ENCODE peak calls at places on chromosomes 4 and X, in eight cellular contexts. J is AG04450, H is fibroblast of lung, B is heart right ventricle, X is cardiac muscle cell, C is choroid plexus epithelial cell, L is adrenal gland, F is kidney epithelial cell. D is an unnamed sample.
A peak's percentile ranks its signal among the peaks of the same experiment; 100 is the strongest.

GRCh38 chrX:143634373-143634685 is 1.6 kb downstream of the SLITRK4 start:
- DNase-seq in J (no peak), H (no peak), B (no peak), X (no peak), C (no peak), L (peak; percentile 18), F (no peak), D (no peak)

GRCh38 chrX:22164770-22165388 is 107.8 kb upstream of the CBLL2 start:
- DNase-seq in J (no peak), H (peak; percentile 53), B (no peak), X (no peak), C (peak; percentile 25), L (no peak), F (no peak), D (peak; percentile 21)

GRCh38 chr4:158823461-158823873 is 54.6 kb downstream of the FNIP2 start:
- DNase-seq in J (no peak), H (peak; percentile 18), B (no peak), X (peak; percentile 36), C (peak; percentile 42), L (no peak), F (peak; percentile 86), D (peak; percentile 61)

GRCh38 chr4:127870688-127871087 is 10.0 kb upstream of the PLK4 start:
- DNase-seq in J (peak; percentile 38), H (peak; percentile 85), B (no peak), X (peak; percentile 82), C (peak; percentile 72), L (peak; percentile 38), F (peak; percentile 38), D (peak; percentile 88)

GRCh38 chr4:14967982-14968381 is 34.3 kb upstream of the CPEB2 start:
- DNase-seq in J (no peak), H (peak; percentile 35), B (no peak), X (no peak), C (no peak), L (no peak), F (no peak), D (no peak)

GRCh38 chr4:142372570-142373300 is 473.4 kb downstream of the INPP4B start:
- DNase-seq in J (no peak), H (no peak), B (no peak), X (no peak), C (no peak), L (no peak), F (no peak), D (no peak)

GRCh38 chr4:46179356-46179755 is 55.5 kb upstream of the GABRG1 start:
- DNase-seq in J (no peak), H (no peak), B (no peak), X (no peak), C (no peak), L (no peak), F (no peak), D (no peak)

GRCh38 chrX:120549483-120550452 is 11.0 kb downstream of the CUL4B start:
- DNase-seq in J (peak; percentile 66), H (peak; percentile 90), B (no peak), X (peak; percentile 91), C (peak; percentile 93), L (no peak), F (peak; percentile 82), D (peak; percentile 91)

GRCh38 chr4:174137698-174138097 is 145.8 kb downstream of the FBXO8 start:
- DNase-seq in J (no peak), H (no peak), B (no peak), X (no peak), C (no peak), L (no peak), F (no peak), D (no peak)

GRCh38 chr4:20378181-20378580 is 126.5 kb downstream of the SLIT2 start:
- DNase-seq in J (no peak), H (no peak), B (no peak), X (no peak), C (no peak), L (no peak), F (no peak), D (no peak)

GRCh38 chr4:121951570-121952110 is at the start of gene TRPC3:
- DNase-seq in J (no peak), H (peak; percentile 20), B (peak; percentile 28), X (peak; percentile 23), C (peak; percentile 16), L (peak; percentile 19), F (no peak), D (peak; percentile 6)

GRCh38 chrX:33204889-33205288 is 6.5 kb downstream of the DMD start:
- DNase-seq in J (no peak), H (peak; percentile 77), B (no peak), X (peak; percentile 46), C (peak; percentile 65), L (peak; percentile 18), F (no peak), D (no peak)

GRCh38 chr4:29423836-29424721 is 1296.1 kb upstream of the PCDH7 start:
- DNase-seq in J (peak; percentile 68), H (peak; percentile 85), B (no peak), X (peak; percentile 17), C (peak; percentile 63), L (no peak), F (peak; percentile 52), D (peak; percentile 87)

GRCh38 chr4:186203391-186203802 is 12.0 kb downstream of the CYP4V2 start:
- DNase-seq in J (no peak), H (peak; percentile 25), B (no peak), X (peak; percentile 43), C (no peak), L (no peak), F (no peak), D (no peak)

GRCh38 chr4:107740381-107740780 is 20.3 kb upstream of the PAPSS1 start:
- DNase-seq in J (no peak), H (no peak), B (no peak), X (peak; percentile 59), C (peak; percentile 69), L (no peak), F (no peak), D (peak; percentile 10)

GRCh38 chr4:119695216-119695615 is 66.6 kb upstream of the PDE5A start:
- DNase-seq in J (no peak), H (no peak), B (no peak), X (no peak), C (no peak), L (no peak), F (no peak), D (no peak)
- TF ChIP-seq CTCF in J (no peak), H (no peak), B (no peak), X (no peak), C (no peak), L (no peak), F (no peak), D (no peak)

DNA sequence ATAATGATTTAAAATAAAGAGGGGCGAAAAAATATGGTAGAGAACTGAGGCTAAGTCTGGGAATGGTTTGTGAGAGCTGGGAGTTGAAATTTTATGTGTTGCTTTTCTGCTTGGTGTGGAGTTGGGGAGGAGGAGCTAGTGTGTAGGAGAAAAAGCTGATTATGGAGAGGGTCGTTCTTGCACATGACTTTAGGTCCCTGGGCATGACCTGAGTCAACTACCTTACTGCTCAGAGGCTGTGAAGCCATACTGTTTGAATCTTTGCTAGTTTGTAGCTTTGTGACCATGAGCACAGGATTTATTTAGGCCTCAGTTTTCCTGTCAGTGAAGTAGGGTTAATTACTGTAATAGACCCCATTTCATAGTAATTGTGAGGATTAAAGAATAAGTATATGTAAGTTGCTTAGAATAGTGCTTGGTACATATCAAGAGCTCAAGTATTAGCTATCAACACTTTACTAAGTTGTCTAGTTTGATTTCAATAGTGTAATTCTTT is 78.6 kb downstream of the KDM6A start:
- DNase-seq in J (no peak), H (no peak), B (no peak), X (peak; percentile 21), C (no peak), L (no peak), F (no peak), D (no peak)
- H3K4me3 ChIP-seq in J (no peak overlapping the region), H (no peak overlapping the region), B (no peak overlapping the region), X (peak overlapping the region; percentile 51), C (no peak overlapping the region), L (no peak overlapping the region), F (no peak overlapping the region), D (no peak overlapping the region)

DNA sequence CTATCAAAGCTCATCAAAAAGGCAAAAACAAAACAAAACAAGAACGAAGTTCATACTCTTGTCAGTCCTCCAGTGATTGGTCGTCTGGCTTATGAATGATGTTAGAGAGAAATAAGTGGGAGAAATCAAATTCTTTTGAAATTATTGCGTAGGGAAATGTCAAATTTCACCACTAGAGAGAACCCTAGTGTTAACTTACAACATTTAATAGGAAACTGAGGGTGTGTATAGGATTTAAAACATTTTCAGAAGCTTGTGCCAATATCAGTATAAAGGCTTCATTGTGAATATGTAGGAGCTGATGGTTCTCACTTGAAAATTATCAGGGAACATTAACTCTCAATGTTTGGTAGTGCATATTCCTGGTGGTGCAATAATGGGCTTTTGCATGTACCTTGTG is 17.4 kb downstream of the ADH6 start:
- DNase-seq in J (no peak), H (peak; percentile 87), B (no peak), X (peak; percentile 85), C (peak; percentile 76), L (no peak), F (no peak), D (peak; percentile 22)
- TF ChIP-seq CTCF in J (peak; percentile 45), H (peak; percentile 45), B (peak; percentile 42), X (peak; percentile 47), C (peak; percentile 46), L (peak; percentile 4), F (no peak), D (no peak)

DNA sequence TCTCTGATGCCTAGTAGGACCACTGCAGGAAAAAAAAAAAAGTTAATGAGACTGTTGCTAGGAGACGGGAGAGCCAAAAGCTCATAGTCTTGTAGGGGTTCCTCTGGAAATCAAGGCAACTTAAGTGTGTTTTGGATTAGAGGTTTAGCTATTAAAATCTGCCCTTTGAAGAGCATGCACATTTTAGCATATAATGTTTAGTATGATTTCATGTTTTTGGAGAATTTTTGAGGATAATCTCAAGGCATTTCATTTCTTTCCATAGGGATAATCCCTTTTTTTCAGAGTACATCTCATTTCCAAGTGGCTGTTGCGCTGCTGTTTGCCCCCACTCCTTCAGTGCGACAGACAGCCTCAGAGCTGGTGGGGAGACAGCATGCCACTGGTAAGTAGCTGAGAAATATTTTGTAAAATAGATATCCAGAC is at the start of gene LINC00632:
- DNase-seq in J (no peak), H (peak; percentile 40), B (no peak), X (no peak), C (no peak), L (no peak), F (no peak), D (no peak)
- H3K4me3 ChIP-seq in J (no peak within 1 kb of the TSS), H (peak within 1 kb of the TSS; percentile 85), B (no peak within 1 kb of the TSS), X (no peak within 1 kb of the TSS), C (no peak within 1 kb of the TSS), L (no peak within 1 kb of the TSS), F (no peak within 1 kb of the TSS), D (peak within 1 kb of the TSS; percentile 24)

DNA sequence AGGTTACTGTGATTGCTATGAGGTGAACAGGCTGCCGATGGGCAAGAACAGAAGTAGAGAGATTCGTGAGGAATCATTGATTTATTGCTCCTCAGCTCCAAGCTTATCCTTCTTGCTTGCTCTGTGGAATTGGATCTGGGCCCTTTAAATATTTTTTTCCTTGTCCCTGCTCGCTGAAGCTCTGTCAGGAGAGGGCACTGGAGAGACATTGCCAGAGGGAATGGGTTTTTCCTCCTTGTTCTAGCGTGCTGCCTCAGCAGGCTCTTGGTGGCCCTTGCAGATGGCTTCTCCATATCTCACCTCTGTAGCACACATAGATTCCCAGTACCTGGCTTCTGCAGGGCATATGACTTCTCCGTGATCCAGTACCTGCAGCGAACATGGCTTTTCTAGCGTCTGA is 67.4 kb downstream of the CNGA2 start:
- DNase-seq in J (no peak), H (no peak), B (no peak), X (no peak), C (no peak), L (no peak), F (no peak), D (no peak)
- TF ChIP-seq CTCF in J (peak; percentile 40), H (no peak), B (no peak), X (peak; percentile 17), C (peak; percentile 41), L (no peak), F (no peak), D (peak; percentile 13)